ENCODE peak calls at places on chromosomes 3 and 15, in five cellular contexts. W, S, G, H and N are unnamed samples.

GRCh38 chr3:23263796-23264195 is 60.7 kb downstream of the UBE2E2 start:
- DNase-seq in W (no peak), S (peak; percentile 3), G (no peak), H (no peak), N (no peak)

GRCh38 chr3:54746722-54747121 is 181.1 kb downstream of the LRTM1 start:
- DNase-seq in W (no peak), S (no peak), G (no peak), H (no peak), N (no peak)

GRCh38 chr3:136728918-136729317 is 23.3 kb downstream of the STAG1 start:
- DNase-seq in W (no peak), S (no peak), G (no peak), H (no peak), N (no peak)

GRCh38 chr3:140006331-140006730 is 71.3 kb downstream of the CLSTN2 start:
- DNase-seq in W (no peak), S (no peak), G (no peak), H (no peak), N (no peak)

GRCh38 chr3:36709281-36709680 is 55.1 kb downstream of the DCLK3 start:
- DNase-seq in W (no peak), S (no peak), G (no peak), H (no peak), N (no peak)

GRCh38 chr15:90053685-90054466 is 48.4 kb downstream of the IDH2 start:
- DNase-seq in W (no peak), S (no peak), G (no peak), H (no peak), N (no peak)

GRCh38 chr15:38746211-38746610 is 181.6 kb upstream of the RASGRP1 start:
- DNase-seq in W (no peak), S (no peak), G (no peak), H (no peak), N (no peak)

GRCh38 chr3:66989860-66990696 is 8.0 kb upstream of the KBTBD8 start:
- DNase-seq in W (no peak), S (peak; percentile 12), G (peak; percentile 10), H (peak; percentile 27), N (no peak)

GRCh38 chr3:139302084-139302800 is 41.6 kb upstream of the MRPS22 start:
- DNase-seq in W (no peak), S (peak; percentile 71), G (no peak), H (peak; percentile 28), N (no peak)

GRCh38 chr3:171799501-171799900 is 10.8 kb downstream of the PLD1 start:
- DNase-seq in W (no peak), S (no peak), G (no peak), H (no peak), N (no peak)

GRCh38 chr15:43527802-43528541 is 10.6 kb downstream of the MAP1A start:
- DNase-seq in W (no peak), S (no peak), G (no peak), H (no peak), N (no peak)

GRCh38 chr3:101388706-101389105 is 68.3 kb upstream of the IMPG2 start:
- DNase-seq in W (no peak), S (no peak), G (no peak), H (no peak), N (no peak)

GRCh38 chr3:105938101-105938500 is 69.3 kb upstream of the CBLB start:
- DNase-seq in W (no peak), S (no peak), G (no peak), H (no peak), N (no peak)

GRCh38 chr3:52153389-52154096 is 680 bp downstream of the POC1A start:
- DNase-seq in W (no peak), S (peak; percentile 25), G (peak; percentile 35), H (peak; percentile 64), N (no peak)

GRCh38 chr3:16828815-16829214 is 55.9 kb upstream of the PLCL2 start:
- DNase-seq in W (no peak), S (peak; percentile 25), G (peak; percentile 72), H (peak; percentile 31), N (peak; percentile 43)

GRCh38 chr15:41019174-41019573 is 65.9 kb downstream of the CHAC1 start:
- DNase-seq in W (no peak), S (no peak), G (no peak), H (no peak), N (no peak)

GRCh38 chr3:157136647-157137387 is 23.1 kb downstream of the CCNL1 start:
- DNase-seq in W (no peak), S (no peak), G (no peak), H (peak; percentile 49), N (no peak)

GRCh38 chr3:126129408-126129891 is 45.5 kb upstream of the SLC41A3 start:
- DNase-seq in W (no peak), S (no peak), G (no peak), H (no peak), N (no peak)

GRCh38 chr3:171809513-171810277 is 588 bp downstream of the PLD1 start:
- DNase-seq in W (peak; percentile 20), S (peak; percentile 67), G (peak; percentile 66), H (peak; percentile 92), N (peak; percentile 44)

GRCh38 chr3:24435581-24435980 is 59.1 kb downstream of the THRB start:
- DNase-seq in W (no peak), S (no peak), G (no peak), H (no peak), N (no peak)

GRCh38 chr3:50170689-50171088 is 15.6 kb downstream of the SEMA3F start:
- DNase-seq in W (no peak), S (no peak), G (no peak), H (peak; percentile 75), N (no peak)

GRCh38 chr15:95536638-95537037 is 793.9 kb upstream of the NR2F2 start:
- DNase-seq in W (no peak), S (no peak), G (no peak), H (no peak), N (no peak)

GRCh38 chr15:85620321-85621044 is 174.2 kb downstream of the KLHL25 start:
- DNase-seq in W (no peak), S (no peak), G (peak; percentile 59), H (no peak), N (no peak)

GRCh38 chr3:55658297-55659022 is 171.4 kb upstream of the WNT5A start:
- DNase-seq in W (no peak), S (no peak), G (no peak), H (peak; percentile 53), N (no peak)

GRCh38 chr15:85464471-85464870 is 84.1 kb downstream of the AKAP13 start:
- DNase-seq in W (no peak), S (no peak), G (no peak), H (no peak), N (no peak)

GRCh38 chr3:120331071-120331470 is 18.1 kb downstream of the LRRC58 start:
- DNase-seq in W (no peak), S (no peak), G (no peak), H (no peak), N (no peak)

GRCh38 chr3:128706171-128706570 is 19.8 kb upstream of the RAB7A start:
- DNase-seq in W (no peak), S (no peak), G (no peak), H (peak; percentile 40), N (no peak)

GRCh38 chr3:120198305-120198878 is 86.6 kb downstream of the GPR156 start:
- DNase-seq in W (no peak), S (peak; percentile 24), G (no peak), H (peak; percentile 39), N (no peak)

GRCh38 chr3:39446444-39446843 is 21.0 kb upstream of the MOBP start:
- DNase-seq in W (no peak), S (no peak), G (no peak), H (no peak), N (no peak)

GRCh38 chr3:78728406-78729145 is 1039.2 kb downstream of the ROBO1 start:
- DNase-seq in W (no peak), S (no peak), G (no peak), H (peak; percentile 78), N (no peak)

GRCh38 chr15:79897380-79897678 is 515 bp upstream of the MTHFS start:
- DNase-seq in W (no peak), S (no peak), G (no peak), H (no peak), N (no peak)

GRCh38 chr3:15933439-15934144 is 135.8 kb upstream of the ANKRD28 start:
- DNase-seq in W (no peak), S (no peak), G (no peak), H (no peak), N (no peak)